ENCODE peak calls at places on chromosome 14, in six cellular contexts. J is retinal pigment epithelial cell, T is DMS79 treated with DMSO at 0.1 percent for 48 hours, O is neural crest cell, S is HEK293T, A is lower leg skin. M is an unnamed sample.

GRCh38 chr14:48937796-48938195 is 648.4 kb downstream of the RPS29 start:
- DNase-seq in J (peak), T (no peak), O (no peak), S (peak), A (no peak), M (no peak)

GRCh38 chr14:94116701-94117100 is 6.2 kb downstream of the IFI27 start:
- DNase-seq in J (no peak), T (no peak), O (no peak), S (no peak), A (no peak), M (no peak)

GRCh38 chr14:76352639-76353281 is 23.2 kb upstream of the ESRRB start:
- DNase-seq in J (no peak), T (peak), O (peak), S (peak), A (peak), M (peak)

GRCh38 chr14:74608959-74609611 is 3.0 kb downstream of the LTBP2 start:
- DNase-seq in J (peak), T (peak), O (peak), S (peak), A (peak), M (peak)

GRCh38 chr14:101480747-101481530 is 80.4 kb upstream of the DIO3 start:
- DNase-seq in J (peak), T (peak), O (no peak), S (no peak), A (no peak), M (no peak)

GRCh38 chr14:61769893-61770292 is 7.7 kb downstream of the SNAPC1 start:
- DNase-seq in J (no peak), T (no peak), O (no peak), S (no peak), A (no peak), M (no peak)

GRCh38 chr14:32329146-32329545 is at the start of gene AKAP6:
- DNase-seq in J (no peak), T (no peak), O (peak), S (no peak), A (no peak), M (peak)

GRCh38 chr14:53432378-53432802 is 279.3 kb upstream of the DDHD1 start:
- DNase-seq in J (no peak), T (peak), O (peak), S (peak), A (no peak), M (peak)

GRCh38 chr14:104974146-104974541 is 4.0 kb downstream of the AHNAK2 start:
- DNase-seq in J (no peak), T (no peak), O (no peak), S (no peak), A (no peak), M (no peak)

GRCh38 chr14:45742187-45742586 is 489.2 kb upstream of the MIS18BP1 start:
- DNase-seq in J (no peak), T (no peak), O (no peak), S (no peak), A (no peak), M (no peak)

GRCh38 chr14:102539544-102540309 is 30.2 kb upstream of the ANKRD9 start:
- DNase-seq in J (peak), T (peak), O (no peak), S (no peak), A (no peak), M (no peak)

GRCh38 chr14:89379891-89380820 is 36.9 kb downstream of the FOXN3 start:
- DNase-seq in J (no peak), T (no peak), O (no peak), S (no peak), A (no peak), M (no peak)

GRCh38 chr14:64706552-64707193 is 2.4 kb downstream of the PLEKHG3 start:
- DNase-seq in J (no peak), T (no peak), O (peak), S (no peak), A (no peak), M (peak)

GRCh38 chr14:76564471-76565119 is 188.7 kb downstream of the ESRRB start:
- DNase-seq in J (no peak), T (no peak), O (no peak), S (no peak), A (no peak), M (peak)

GRCh38 chr14:77007975-77008421 is 20.5 kb downstream of the IRF2BPL start:
- DNase-seq in J (no peak), T (peak), O (no peak), S (no peak), A (no peak), M (no peak)

GRCh38 chr14:54906075-54906474 is 3.4 kb upstream of the GCH1 start:
- DNase-seq in J (no peak), T (no peak), O (no peak), S (no peak), A (no peak), M (no peak)

GRCh38 chr14:69358233-69358963 is 39.7 kb downstream of the ERH start:
- DNase-seq in J (no peak), T (peak), O (no peak), S (no peak), A (no peak), M (no peak)

GRCh38 chr14:98323850-98324249 is 948.1 kb downstream of the BCL11B start:
- DNase-seq in J (no peak), T (no peak), O (no peak), S (no peak), A (no peak), M (no peak)

GRCh38 chr14:58747181-58747580 is 109.4 kb downstream of the DACT1 start:
- DNase-seq in J (no peak), T (no peak), O (no peak), S (no peak), A (peak), M (no peak)

GRCh38 chr14:95871531-95871930 is 5.1 kb upstream of the TUNAR start:
- DNase-seq in J (no peak), T (peak), O (no peak), S (no peak), A (no peak), M (no peak)

GRCh38 chr14:71070169-71070568 is 162.9 kb downstream of the PCNX1 start:
- DNase-seq in J (no peak), T (no peak), O (no peak), S (no peak), A (no peak), M (no peak)

GRCh38 chr14:104285483-104285790 is 147.1 kb downstream of the KIF26A start:
- DNase-seq in J (no peak), T (no peak), O (no peak), S (no peak), A (no peak), M (no peak)

GRCh38 chr14:92637228-92637627 is 111.2 kb downstream of the LGMN start:
- DNase-seq in J (no peak), T (no peak), O (peak), S (no peak), A (no peak), M (peak)